ENCODE peak calls at places on chromosomes 5 and 9, in six cellular contexts. One of them, this sample, is unnamed.

GRCh38 chr5:141951341-141951781 is 6.6 kb downstream of the PCDH12 start:
- DNase-seq in SK-N-SH: peak
- DNase-seq in HCT116: no peak
- DNase-seq in K562: peak
- DNase-seq in HepG2: no peak
- DNase-seq in GM12878: no peak
- DNase-seq in this sample: no peak

GRCh38 chr5:179348011-179348530 is 2.8 kb upstream of the ADAMTS2 start:
- DNase-seq in HepG2: no peak
- DNase-seq in K562: no peak
- DNase-seq in SK-N-SH: no peak
- DNase-seq in HCT116: no peak
- DNase-seq in GM12878: no peak
- DNase-seq in this sample: no peak

GRCh38 chr9:108663381-108663876 is 192.4 kb downstream of the ACTL7B start:
- DNase-seq in HCT116: no peak
- DNase-seq in SK-N-SH: no peak
- DNase-seq in GM12878: no peak
- DNase-seq in K562: no peak
- DNase-seq in HepG2: no peak
- DNase-seq in this sample: no peak

GRCh38 chr9:2262809-2263510 is 247.8 kb downstream of the SMARCA2 start:
- DNase-seq in SK-N-SH: no peak
- DNase-seq in K562: no peak
- DNase-seq in HCT116: no peak
- DNase-seq in GM12878: no peak
- DNase-seq in HepG2: no peak
- DNase-seq in this sample: no peak

GRCh38 chr9:61669352-61669751 is 479.5 kb downstream of the SPATA31A7 start:
- DNase-seq in HepG2: no peak
- DNase-seq in GM12878: no peak
- DNase-seq in HCT116: no peak
- DNase-seq in K562: no peak
- DNase-seq in SK-N-SH: no peak
- DNase-seq in this sample: no peak

GRCh38 chr9:111955048-111955447 is 58.4 kb downstream of the UGCG start:
- DNase-seq in GM12878: no peak
- DNase-seq in HepG2: no peak
- DNase-seq in HCT116: no peak
- DNase-seq in K562: no peak
- DNase-seq in SK-N-SH: no peak
- DNase-seq in this sample: no peak

GRCh38 chr9:88738708-88739107 is 203.7 kb downstream of the NXNL2 start:
- DNase-seq in HepG2: no peak
- DNase-seq in HCT116: no peak
- DNase-seq in K562: no peak
- DNase-seq in SK-N-SH: peak
- DNase-seq in GM12878: no peak
- DNase-seq in this sample: no peak

GRCh38 chr5:57859626-57860025 is 377.0 kb upstream of the ACTBL2 start:
- DNase-seq in SK-N-SH: no peak
- DNase-seq in HepG2: no peak
- DNase-seq in K562: no peak
- DNase-seq in GM12878: no peak
- DNase-seq in HCT116: no peak
- DNase-seq in this sample: no peak

GRCh38 chr5:5615569-5615968 is 193.1 kb downstream of the ICE1 start:
- DNase-seq in GM12878: no peak
- DNase-seq in SK-N-SH: peak
- DNase-seq in HepG2: no peak
- DNase-seq in HCT116: no peak
- DNase-seq in K562: no peak
- DNase-seq in this sample: no peak

GRCh38 chr9:132977626-132978450 is 656 bp upstream of the GFI1B start:
- DNase-seq in HCT116: peak
- DNase-seq in SK-N-SH: peak
- DNase-seq in GM12878: no peak
- DNase-seq in HepG2: peak
- DNase-seq in K562: peak
- DNase-seq in this sample: peak

GRCh38 chr5:66933066-66933465 is 263.5 kb downstream of the CD180 start:
- DNase-seq in SK-N-SH: no peak
- DNase-seq in K562: no peak
- DNase-seq in HepG2: no peak
- DNase-seq in HCT116: no peak
- DNase-seq in GM12878: no peak
- DNase-seq in this sample: peak

GRCh38 chr9:75023846-75024245 is 4.2 kb downstream of the CARNMT1 start:
- DNase-seq in HCT116: no peak
- DNase-seq in HepG2: no peak
- DNase-seq in K562: no peak
- DNase-seq in GM12878: no peak
- DNase-seq in SK-N-SH: no peak
- DNase-seq in this sample: no peak

GRCh38 chr5:170498811-170499210 is 5.0 kb upstream of the KCNIP1 start:
- DNase-seq in GM12878: no peak
- DNase-seq in HCT116: no peak
- DNase-seq in K562: no peak
- DNase-seq in HepG2: no peak
- DNase-seq in SK-N-SH: no peak
- DNase-seq in this sample: no peak

GRCh38 chr9:113712053-113712452 is 164.1 kb upstream of the ZNF618 start:
- DNase-seq in GM12878: no peak
- DNase-seq in HepG2: no peak
- DNase-seq in HCT116: no peak
- DNase-seq in SK-N-SH: no peak
- DNase-seq in K562: no peak
- DNase-seq in this sample: no peak

GRCh38 chr9:95666096-95666784 is 149.5 kb upstream of the PTCH1 start:
- DNase-seq in K562: no peak
- DNase-seq in HCT116: no peak
- DNase-seq in SK-N-SH: no peak
- DNase-seq in GM12878: no peak
- DNase-seq in HepG2: no peak
- DNase-seq in this sample: no peak

GRCh38 chr5:90022711-90023053 is 386.9 kb downstream of the CETN3 start:
- DNase-seq in SK-N-SH: no peak
- DNase-seq in HCT116: no peak
- DNase-seq in HepG2: no peak
- DNase-seq in K562: no peak
- DNase-seq in GM12878: no peak
- DNase-seq in this sample: no peak

GRCh38 chr5:96601811-96602244 is 60.3 kb upstream of the CAST start:
- DNase-seq in SK-N-SH: peak
- DNase-seq in HCT116: peak
- DNase-seq in HepG2: peak
- DNase-seq in GM12878: peak
- DNase-seq in K562: peak
- DNase-seq in this sample: peak

GRCh38 chr5:160475864-160476438 is 54.3 kb downstream of the PTTG1 start:
- DNase-seq in HCT116: no peak
- DNase-seq in GM12878: no peak
- DNase-seq in HepG2: peak
- DNase-seq in SK-N-SH: no peak
- DNase-seq in K562: no peak
- DNase-seq in this sample: no peak

GRCh38 chr5:129541648-129542251 is 81.7 kb downstream of the ADAMTS19 start:
- DNase-seq in HepG2: peak
- DNase-seq in HCT116: peak
- DNase-seq in GM12878: no peak
- DNase-seq in SK-N-SH: no peak
- DNase-seq in K562: peak
- DNase-seq in this sample: no peak

GRCh38 chr9:32571969-32572899 is 725 bp downstream of the NDUFB6 start:
- DNase-seq in K562: peak
- DNase-seq in HepG2: peak
- DNase-seq in HCT116: peak
- DNase-seq in SK-N-SH: peak
- DNase-seq in GM12878: peak
- DNase-seq in this sample: peak

GRCh38 chr5:5140051-5141010 is at the start of gene ADAMTS16:
- DNase-seq in SK-N-SH: peak
- DNase-seq in GM12878: no peak
- DNase-seq in K562: no peak
- DNase-seq in HCT116: no peak
- DNase-seq in HepG2: no peak
- DNase-seq in this sample: no peak

GRCh38 chr5:143968071-143968878 is 156.3 kb downstream of the HMHB1 start:
- DNase-seq in GM12878: peak
- DNase-seq in HepG2: peak
- DNase-seq in HCT116: peak
- DNase-seq in K562: no peak
- DNase-seq in SK-N-SH: peak
- DNase-seq in this sample: peak

DNA sequence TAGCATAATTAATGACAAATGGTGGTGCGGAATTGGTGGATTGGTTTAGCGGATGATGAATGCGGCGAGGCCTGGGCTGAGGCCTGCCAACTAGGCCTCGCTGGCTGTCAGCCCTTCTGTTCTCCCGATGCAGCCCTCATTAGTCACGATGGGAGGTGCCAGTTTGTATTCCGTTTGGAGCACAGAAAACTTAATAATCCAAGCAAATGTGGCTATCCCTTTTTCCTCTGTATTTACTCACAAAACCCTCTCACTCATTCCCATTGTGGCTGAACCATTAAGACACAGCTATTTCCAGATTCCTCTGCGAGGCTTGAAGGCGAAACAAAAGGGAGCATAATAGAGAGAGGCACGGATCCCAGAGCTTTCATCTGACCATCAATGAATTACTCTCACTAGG is 114.3 kb downstream of the MVB12B start:
- DNase-seq in HCT116: no peak
- DNase-seq in HepG2: no peak
- DNase-seq in SK-N-SH: no peak
- DNase-seq in K562: no peak
- DNase-seq in GM12878: no peak
- DNase-seq in this sample: no peak
- TF ChIP-seq REST in HCT116: no peak
- TF ChIP-seq REST in HepG2: no peak
- TF ChIP-seq REST in SK-N-SH: no peak
- TF ChIP-seq REST in K562: no peak
- TF ChIP-seq REST in GM12878: no peak
- TF ChIP-seq REST in this sample: no peak

GRCh38 chr5:122112733-122113558 is 16.4 kb upstream of the ZNF474 start:
- DNase-seq in K562: peak
- DNase-seq in HCT116: no peak
- DNase-seq in HepG2: no peak
- DNase-seq in GM12878: no peak
- DNase-seq in SK-N-SH: no peak
- DNase-seq in this sample: no peak
- TF ChIP-seq SIN3A in K562: no peak
- TF ChIP-seq SIN3A in HCT116: no peak
- TF ChIP-seq SIN3A in HepG2: no peak
- TF ChIP-seq SIN3A in GM12878: no peak
- TF ChIP-seq SIN3A in SK-N-SH: no peak
- TF ChIP-seq SIN3A in this sample: no peak

GRCh38 chr9:101705135-101705661 is 33.2 kb downstream of the GRIN3A start:
- DNase-seq in K562: no peak
- DNase-seq in HCT116: no peak
- DNase-seq in SK-N-SH: no peak
- DNase-seq in HepG2: no peak
- DNase-seq in GM12878: no peak
- DNase-seq in this sample: no peak
- TF ChIP-seq REST in K562: no peak
- TF ChIP-seq REST in HCT116: no peak
- TF ChIP-seq REST in SK-N-SH: no peak
- TF ChIP-seq REST in HepG2: no peak
- TF ChIP-seq REST in GM12878: no peak
- TF ChIP-seq REST in this sample: no peak

GRCh38 chr5:134227259-134227658 is 1.4 kb upstream of the PPP2CA start:
- DNase-seq in HepG2: peak
- DNase-seq in HCT116: no peak
- DNase-seq in K562: peak
- DNase-seq in SK-N-SH: peak
- DNase-seq in GM12878: no peak
- DNase-seq in this sample: no peak
- TF ChIP-seq SIN3A in HepG2: no peak
- TF ChIP-seq SIN3A in HCT116: no peak
- TF ChIP-seq SIN3A in K562: no peak
- TF ChIP-seq SIN3A in SK-N-SH: no peak
- TF ChIP-seq SIN3A in GM12878: no peak
- TF ChIP-seq SIN3A in this sample: no peak

GRCh38 chr5:3828761-3829160 is 233.1 kb downstream of the IRX1 start:
- DNase-seq in GM12878: no peak
- DNase-seq in K562: peak
- DNase-seq in SK-N-SH: no peak
- DNase-seq in HCT116: no peak
- DNase-seq in HepG2: no peak
- DNase-seq in this sample: no peak
- TF ChIP-seq REST in GM12878: no peak
- TF ChIP-seq REST in K562: no peak
- TF ChIP-seq REST in SK-N-SH: no peak
- TF ChIP-seq REST in HCT116: no peak
- TF ChIP-seq REST in HepG2: no peak
- TF ChIP-seq REST in this sample: no peak

DNA sequence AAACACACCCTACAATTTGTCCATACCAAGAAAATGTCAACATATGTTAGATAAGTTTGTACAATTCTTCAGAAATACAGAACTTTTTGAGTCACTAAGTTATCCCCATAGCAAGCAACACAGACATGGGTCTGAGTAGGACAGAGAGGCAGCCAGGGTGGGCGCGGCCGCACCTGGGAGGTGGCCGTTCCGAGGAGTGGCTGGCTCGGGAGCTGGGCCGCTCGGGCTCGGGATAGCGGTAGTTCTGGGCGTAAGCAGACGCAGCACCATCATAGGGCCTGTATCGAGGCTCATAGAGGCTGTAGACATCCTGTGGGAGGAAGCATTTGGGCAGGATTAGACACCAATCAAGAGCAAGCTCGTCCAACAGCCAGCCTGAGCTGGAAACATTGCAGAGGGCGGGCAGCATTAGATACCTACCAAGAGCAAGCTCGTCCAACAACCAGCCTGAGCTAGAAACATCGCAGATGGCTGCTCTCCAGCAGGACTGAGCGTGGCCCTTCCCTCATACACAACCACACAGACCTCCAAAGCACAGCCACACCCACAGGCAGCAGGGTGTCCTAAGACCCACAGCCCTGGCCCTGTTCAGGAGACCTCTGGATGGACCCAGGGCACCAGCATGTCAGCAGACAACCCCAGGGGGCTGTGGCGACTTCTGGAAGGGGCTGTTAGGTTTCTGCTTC is 10.9 kb downstream of the SEC16A start:
- DNase-seq in K562: no peak
- DNase-seq in GM12878: no peak
- DNase-seq in HCT116: no peak
- DNase-seq in SK-N-SH: no peak
- DNase-seq in HepG2: no peak
- DNase-seq in this sample: no peak
- TF ChIP-seq SIN3A in K562: no peak
- TF ChIP-seq SIN3A in GM12878: no peak
- TF ChIP-seq SIN3A in HCT116: no peak
- TF ChIP-seq SIN3A in SK-N-SH: no peak
- TF ChIP-seq SIN3A in HepG2: no peak
- TF ChIP-seq SIN3A in this sample: no peak